ENCODE peak calls at places on chromosome 11, in five cellular contexts. J is mesendoderm, Z is Karpas-422, F is NT2/D1, R is neural progenitor cell. X is an unnamed sample.

GRCh38 chr11:114738954-114739353 is 60.6 kb downstream of the NXPE2 start:
- DNase-seq in R (peak; percentile 71), J (peak; percentile 62), Z (peak; percentile 73), F (peak; percentile 46), X (peak; percentile 75)

GRCh38 chr11:66081505-66081904 is 11.4 kb downstream of the PACS1 start:
- DNase-seq in R (no peak), F (no peak), J (no peak), Z (peak; percentile 91), X (no peak)

GRCh38 chr11:124080319-124081001 is 34.8 kb upstream of the VWA5A start:
- DNase-seq in Z (no peak), R (no peak), J (peak; percentile 36), F (no peak), X (peak; percentile 51)

GRCh38 chr11:81496566-81496965 is 1237.1 kb downstream of the FAM181B start:
- DNase-seq in Z (no peak), R (peak; percentile 4), J (no peak), F (no peak), X (no peak)

GRCh38 chr11:80841716-80842115 is 1400.9 kb upstream of the TENM4 start:
- DNase-seq in J (no peak), F (no peak), Z (no peak), R (no peak), X (no peak)

GRCh38 chr11:117583063-117583801 is 213.8 kb downstream of the DSCAML1 start:
- DNase-seq in J (peak; percentile 29), F (peak; percentile 65), R (peak; percentile 68), Z (peak; percentile 96), X (peak; percentile 64)

GRCh38 chr11:8315463-8315862 is 51.8 kb upstream of the LMO1 start:
- DNase-seq in Z (no peak), F (no peak), R (no peak), J (no peak), X (no peak)

GRCh38 chr11:27468643-27469332 is 3.8 kb downstream of the LGR4 start:
- DNase-seq in F (no peak), J (no peak), Z (no peak), R (peak; percentile 36), X (no peak)

GRCh38 chr11:123197711-123198110 is 2.7 kb upstream of the CLMP start:
- DNase-seq in J (peak; percentile 32), F (no peak), Z (no peak), R (no peak), X (no peak)

GRCh38 chr11:20274031-20274430 is 89.5 kb upstream of the HTATIP2 start:
- DNase-seq in R (peak; percentile 90), J (peak; percentile 19), Z (no peak), F (no peak), X (peak; percentile 65)

GRCh38 chr11:9868641-9869040 is 204.8 kb downstream of the SWAP70 start:
- DNase-seq in F (no peak), J (peak; percentile 9), Z (peak; percentile 31), R (no peak), X (no peak)

GRCh38 chr11:88475991-88476418 is 138.5 kb upstream of the CTSC start:
- DNase-seq in J (no peak), Z (no peak), F (no peak), R (no peak), X (no peak)

GRCh38 chr11:113554531-113554930 is 79.3 kb upstream of the DRD2 start:
- DNase-seq in J (no peak), Z (peak; percentile 89), R (no peak), F (no peak), X (peak; percentile 50)

GRCh38 chr11:128029219-128029722 is 558.1 kb downstream of the ETS1 start:
- DNase-seq in F (no peak), R (no peak), J (no peak), Z (no peak), X (no peak)

GRCh38 chr11:93085097-93085496 is 112.7 kb downstream of the SLC36A4 start:
- DNase-seq in J (no peak), Z (no peak), R (no peak), F (no peak), X (no peak)

GRCh38 chr11:2269601-2270321 is 627 bp downstream of the ASCL2 start:
- DNase-seq in R (peak; percentile 87), J (peak; percentile 87), Z (no peak), F (peak; percentile 67), X (peak; percentile 89)

GRCh38 chr11:61498767-61499341 is 9.7 kb upstream of the LRRC10B start:
- DNase-seq in F (no peak), R (no peak), Z (peak; percentile 86), J (no peak), X (no peak)

GRCh38 chr11:58968251-58968711 is 29.0 kb downstream of the GLYATL1 start:
- DNase-seq in R (peak; percentile 70), J (no peak), F (no peak), Z (no peak), X (peak; percentile 61)

GRCh38 chr11:118212131-118212725 is 12.6 kb downstream of the JAML start:
- DNase-seq in F (no peak), R (peak; percentile 17), J (peak; percentile 88), Z (peak; percentile 62), X (peak; percentile 82)

GRCh38 chr11:47225552-47226137 is 10.9 kb downstream of the DDB2 start:
- DNase-seq in R (no peak), Z (no peak), J (no peak), F (no peak), X (no peak)

GRCh38 chr11:102495161-102496042 is 35.1 kb downstream of the MMP7 start:
- DNase-seq in R (peak; percentile 80), F (peak; percentile 71), Z (peak; percentile 96), J (peak; percentile 86), X (peak; percentile 79)

GRCh38 chr11:126997196-126997595 is 3.4 kb downstream of the KIRREL3 start:
- DNase-seq in J (no peak), Z (no peak), R (no peak), F (no peak), X (no peak)

GRCh38 chr11:128616158-128616557 is 28.8 kb upstream of the ETS1 start:
- DNase-seq in F (no peak), Z (no peak), R (no peak), J (peak; percentile 49), X (peak; percentile 36)

GRCh38 chr11:95739108-95739507 is 50.5 kb downstream of the FAM76B start:
- DNase-seq in R (peak; percentile 8), Z (peak; percentile 54), J (peak; percentile 11), F (no peak), X (no peak)

GRCh38 chr11:47257518-47258316 is at the start of gene NR1H3:
- DNase-seq in J (peak; percentile 91), R (peak; percentile 79), F (no peak), Z (peak; percentile 69), X (peak; percentile 94)

GRCh38 chr11:7098235-7098832 is 9.5 kb downstream of the RBMXL2 start:
- DNase-seq in J (peak; percentile 74), Z (peak; percentile 90), R (peak; percentile 56), F (peak; percentile 58), X (no peak)

GRCh38 chr11:119316017-119316728 is 757 bp downstream of the MCAM start:
- DNase-seq in R (peak; percentile 34), F (no peak), Z (peak; percentile 41), J (no peak), X (peak; percentile 68)
- H3K4me1 ChIP-seq in R (peaks cover 55% of the 10 kb centered on the region), F (peaks cover 21% of the 10 kb centered on the region), Z (peaks cover 51% of the 10 kb centered on the region), J (peaks cover 37% of the 10 kb centered on the region), X (peaks cover 17% of the 10 kb centered on the region)

DNA sequence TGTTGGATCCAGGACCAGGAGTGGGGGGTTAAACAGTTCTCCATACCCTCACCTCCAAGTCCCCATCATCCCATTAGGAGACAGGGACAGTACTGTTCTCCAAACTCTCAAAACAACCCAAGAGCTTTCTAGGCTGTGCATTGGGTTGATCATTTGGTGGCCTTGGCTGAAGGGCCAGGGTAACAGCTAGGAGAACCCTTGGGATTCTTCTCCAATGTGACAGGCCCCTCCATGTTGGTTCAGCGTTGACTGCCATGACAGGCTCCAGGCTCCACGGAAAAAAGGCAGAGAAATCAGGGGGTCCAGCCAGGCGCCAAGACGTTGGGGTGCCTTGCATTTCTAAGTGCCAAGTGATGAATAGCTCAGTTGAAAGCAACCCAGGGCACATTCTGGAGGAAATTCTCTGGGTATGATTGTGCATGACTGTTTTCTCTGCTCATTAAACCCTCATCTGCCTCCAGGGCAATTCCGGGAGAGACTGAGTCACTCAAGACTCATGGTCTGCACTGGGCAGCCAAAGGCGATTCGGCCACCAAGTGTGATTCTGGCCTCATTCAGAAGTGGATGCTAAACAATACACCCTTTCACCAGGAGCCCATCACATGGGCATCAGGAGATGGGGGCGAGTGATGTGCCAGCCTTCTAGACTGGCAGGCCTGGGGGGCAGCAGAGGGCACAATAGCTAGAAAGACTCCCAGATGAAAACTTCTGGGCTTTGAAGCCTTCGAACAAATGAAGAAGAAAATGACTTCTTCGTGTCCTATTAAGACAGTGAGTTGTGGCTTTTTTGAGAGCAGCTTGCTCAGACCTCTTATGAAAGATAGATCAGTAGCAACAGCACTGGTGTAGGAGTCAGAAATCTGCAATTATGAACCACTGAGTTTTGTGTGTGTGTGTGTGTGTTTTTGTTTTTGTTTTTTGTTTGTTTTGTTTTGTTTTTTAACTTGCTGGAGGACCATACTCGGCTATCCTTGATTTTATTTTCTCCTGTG is 27.7 kb downstream of the CD44 start:
- DNase-seq in J (no peak), Z (no peak), R (no peak), F (no peak), X (no peak)
- H3K9ac ChIP-seq in J (no peak overlapping the region), Z (no peak overlapping the region), R (no peak overlapping the region), F (no peak overlapping the region), X (no peak overlapping the region)

DNA sequence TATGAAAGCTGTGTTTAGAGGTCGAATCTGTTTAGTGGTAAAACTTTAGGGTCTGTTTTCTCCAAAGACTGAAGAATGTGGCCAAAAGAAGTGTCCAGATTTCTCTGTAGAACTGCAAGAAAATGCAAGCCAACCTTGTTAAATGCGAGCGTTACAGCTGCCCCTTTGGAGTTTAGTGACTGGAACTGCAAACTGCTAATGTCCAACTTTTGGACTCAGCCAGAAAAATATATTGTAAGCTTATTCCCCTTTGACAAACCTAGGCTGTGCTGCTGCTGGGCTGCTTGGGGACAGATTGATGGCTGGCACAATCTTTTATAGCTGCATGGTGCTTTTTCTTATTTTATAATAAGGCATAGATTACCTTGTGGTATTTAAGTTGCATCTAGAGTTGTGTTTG is 3.9 kb downstream of the TEAD1 start:
- DNase-seq in R (no peak), Z (no peak), J (no peak), F (no peak), X (no peak)
- H3K4me3 ChIP-seq in R (peak overlapping the region; percentile 83), Z (no peak overlapping the region), J (no peak overlapping the region), F (no peak overlapping the region), X (peak overlapping the region; percentile 95)

GRCh38 chr11:17154409-17155159 is 53.2 kb downstream of the PIK3C2A start:
- DNase-seq in F (no peak), J (no peak), R (no peak), Z (no peak), X (no peak)

GRCh38 chr11:17156283-17156682 is 51.5 kb downstream of the PIK3C2A start:
- DNase-seq in Z (no peak), J (no peak), F (no peak), R (no peak), X (no peak)

GRCh38 chr11:17161515-17161914 is 46.3 kb downstream of the PIK3C2A start:
- DNase-seq in F (no peak), J (no peak), Z (no peak), R (no peak), X (no peak)

GRCh38 chr11:17153759-17154158 is 54.0 kb downstream of the PIK3C2A start:
- DNase-seq in R (no peak), F (no peak), Z (no peak), J (no peak), X (no peak)

GRCh38 chr11:17157773-17158172 is 50.0 kb downstream of the PIK3C2A start:
- DNase-seq in R (no peak), J (no peak), Z (no peak), F (no peak), X (no peak)
- H3K4me1 ChIP-seq in R (no peaks in the 10 kb centered on the region), J (no peaks in the 10 kb centered on the region), Z (peaks cover 20% of the 10 kb centered on the region), F (no peaks in the 10 kb centered on the region), X (no peaks in the 10 kb centered on the region)